ENCODE peak calls at places on chromosomes 2 and 18, in six cellular contexts. E, N, J, I, D and A are unnamed samples.

GRCh38 chr18:78309307-78309706 is 670.3 kb upstream of the SALL3 start:
- DNase-seq in D (no peak), I (no peak), E (no peak), J (no peak), N (no peak), A (no peak)

GRCh38 chr2:20625491-20625919 is 25.4 kb downstream of the HS1BP3 start:
- DNase-seq in I (peak), E (no peak), D (no peak), J (peak), N (no peak), A (peak)

GRCh38 chr18:7635948-7636347 is 68.8 kb downstream of the PTPRM start:
- DNase-seq in E (no peak), N (no peak), D (no peak), J (no peak), I (no peak), A (no peak)

GRCh38 chr2:124162256-124162655 is 137.2 kb downstream of the CNTNAP5 start:
- DNase-seq in I (no peak), J (no peak), D (no peak), E (no peak), N (no peak), A (no peak)

GRCh38 chr18:49486617-49486958 is 446 bp downstream of the C18orf32 start:
- DNase-seq in J (no peak), I (no peak), N (no peak), E (no peak), D (no peak), A (no peak)

GRCh38 chr18:23311346-23312103 is 141.6 kb upstream of the RIOK3 start:
- DNase-seq in J (peak), I (no peak), E (no peak), N (peak), D (no peak), A (no peak)

GRCh38 chr18:70354080-70354479 is 65.2 kb downstream of the SOCS6 start:
- DNase-seq in E (no peak), N (peak), I (no peak), D (no peak), J (no peak), A (no peak)

GRCh38 chr2:180787330-180787729 is 193.1 kb upstream of the UBE2E3 start:
- DNase-seq in E (no peak), D (no peak), N (no peak), I (no peak), J (no peak), A (no peak)

GRCh38 chr2:148350211-148350610 is 294.3 kb upstream of the EPC2 start:
- DNase-seq in J (no peak), I (no peak), N (no peak), E (no peak), D (no peak), A (no peak)

GRCh38 chr2:121596221-121597080 is 52.8 kb downstream of the CLASP1 start:
- DNase-seq in I (no peak), N (peak), E (peak), J (no peak), D (no peak), A (no peak)

GRCh38 chr2:145569108-145569507 is 1049.2 kb upstream of the ZEB2 start:
- DNase-seq in D (no peak), J (no peak), I (no peak), N (peak), E (no peak), A (no peak)

GRCh38 chr2:20049631-20050030 is 1.8 kb downstream of the LAPTM4A start:
- DNase-seq in J (no peak), E (no peak), I (no peak), N (peak), D (no peak), A (no peak)

GRCh38 chr2:65464604-65465003 is 32.2 kb upstream of the SPRED2 start:
- DNase-seq in J (no peak), D (no peak), N (no peak), E (no peak), I (no peak), A (no peak)

GRCh38 chr2:159637988-159638501 is 21.7 kb upstream of the BAZ2B start:
- DNase-seq in E (no peak), I (no peak), D (no peak), J (no peak), N (peak), A (no peak)

GRCh38 chr2:77270433-77270832 is 251.7 kb downstream of the LRRTM4 start:
- DNase-seq in I (no peak), D (no peak), N (no peak), E (no peak), J (no peak), A (no peak)

GRCh38 chr2:24048662-24049484 is 668 bp upstream of the FKBP1B start:
- DNase-seq in I (no peak), E (peak), N (no peak), J (no peak), D (no peak), A (no peak)

GRCh38 chr2:12816379-12817306 is 99.9 kb downstream of the TRIB2 start:
- DNase-seq in E (no peak), I (no peak), N (peak), D (no peak), J (no peak), A (no peak)

GRCh38 chr2:239751719-239752355 is 273.3 kb downstream of the NDUFA10 start:
- DNase-seq in D (no peak), J (peak), N (no peak), I (no peak), E (peak), A (no peak)

GRCh38 chr2:231554748-231555545 is 24.7 kb upstream of the NMUR1 start:
- DNase-seq in E (no peak), D (no peak), N (peak), I (no peak), J (peak), A (no peak)

GRCh38 chr2:95057535-95058453 is 32.3 kb downstream of the MAL start:
- DNase-seq in J (no peak), N (no peak), D (no peak), I (no peak), E (peak), A (peak)

GRCh38 chr18:24138281-24138883 is 480 bp upstream of the CABYR start:
- DNase-seq in E (no peak), I (no peak), D (no peak), N (no peak), J (no peak), A (no peak)

GRCh38 chr2:177772529-177772928 is 300.0 kb downstream of the PDE11A start:
- DNase-seq in J (no peak), I (no peak), N (peak), D (no peak), E (no peak), A (no peak)

GRCh38 chr2:42510930-42511271 is 17.1 kb upstream of the KCNG3 start:
- DNase-seq in N (no peak), J (no peak), D (no peak), I (no peak), E (no peak), A (no peak)

GRCh38 chr2:2825516-2826208 is 494.6 kb upstream of the MYT1L start:
- DNase-seq in I (peak), J (no peak), E (no peak), D (no peak), N (no peak), A (no peak)

GRCh38 chr2:200762127-200762526 is 49.6 kb upstream of the BZW1 start:
- DNase-seq in J (no peak), D (no peak), N (no peak), I (no peak), E (no peak), A (no peak)

GRCh38 chr2:85776672-85777071 is 22.9 kb downstream of the ATOH8 start:
- DNase-seq in J (peak), E (no peak), D (no peak), N (no peak), I (no peak), A (no peak)

GRCh38 chr2:216546231-216546630 is 47.6 kb downstream of the RPL37A start:
- DNase-seq in I (no peak), N (no peak), J (no peak), E (no peak), D (no peak), A (no peak)

GRCh38 chr2:151733781-151734672 is at the start of gene NEB:
- DNase-seq in E (no peak), J (no peak), D (no peak), I (no peak), N (no peak), A (no peak)

GRCh38 chr2:127694986-127695385 is 6.3 kb upstream of the SFT2D3 start:
- DNase-seq in J (peak), D (no peak), I (peak), N (peak), E (no peak), A (peak)

GRCh38 chr18:12577848-12578247 is 80.1 kb downstream of the SPIRE1 start:
- DNase-seq in I (no peak), D (no peak), E (no peak), J (no peak), N (no peak), A (no peak)

GRCh38 chr2:203715744-203716143 is 9.3 kb downstream of the CD28 start:
- DNase-seq in E (no peak), D (no peak), N (no peak), I (no peak), J (no peak), A (no peak)

GRCh38 chr18:9831046-9831722 is 54.6 kb upstream of the TXNDC2 start:
- DNase-seq in D (no peak), J (no peak), E (no peak), N (no peak), I (no peak), A (no peak)

GRCh38 chr2:198861080-198861479 is 596.7 kb downstream of the SATB2 start:
- DNase-seq in E (no peak), J (no peak), D (no peak), N (no peak), I (no peak), A (no peak)

GRCh38 chr2:42125887-42126594 is 43.1 kb upstream of the EML4 start:
- DNase-seq in N (peak), J (no peak), E (no peak), I (no peak), D (no peak), A (no peak)

GRCh38 chr2:144630459-144631215 is 110.7 kb upstream of the ZEB2 start:
- DNase-seq in E (no peak), I (no peak), J (no peak), N (peak), D (no peak), A (no peak)

GRCh38 chr18:5890606-5891360 is 4.5 kb downstream of the TMEM200C start:
- DNase-seq in I (peak), D (no peak), N (no peak), J (peak), E (peak), A (no peak)

GRCh38 chr2:144350151-144350802 is 169.6 kb downstream of the ZEB2 start:
- DNase-seq in J (no peak), N (peak), D (no peak), I (no peak), E (peak), A (no peak)

GRCh38 chr2:239957681-239958181 is 67.4 kb downstream of the NDUFA10 start:
- DNase-seq in E (no peak), J (no peak), I (no peak), D (no peak), N (no peak), A (no peak)